ENCODE peak calls at places on chromosome 5, in six cellular contexts. P is dorsolateral prefrontal cortex, I is heart right ventricle, R is spleen, J is Karpas-422, C is colonic mucosa. M is an unnamed sample.

GRCh38 chr5:135332519-135333150 is 66.4 kb downstream of the MACROH2A1 start:
- DNase-seq in P (no peak), I (no peak), R (no peak), J (peak; percentile 85), C (no peak), M (no peak)

GRCh38 chr5:65546141-65546540 is 16.8 kb downstream of the CENPK start:
- DNase-seq in P (no peak), I (no peak), R (no peak), J (no peak), C (no peak), M (no peak)

GRCh38 chr5:54171645-54172384 is 138.6 kb downstream of the ARL15 start:
- DNase-seq in P (no peak), I (no peak), R (no peak), J (no peak), C (peak; percentile 36), M (no peak)

GRCh38 chr5:55370291-55370925 is 62.6 kb downstream of the MTREX start:
- DNase-seq in P (no peak), I (no peak), R (no peak), J (no peak), C (no peak), M (no peak)

GRCh38 chr5:180090769-180091546 is 19.4 kb upstream of the RNF130 start:
- DNase-seq in P (no peak), I (no peak), R (no peak), J (peak; percentile 57), C (peak; percentile 57), M (no peak)

GRCh38 chr5:154197801-154198461 is 7.4 kb downstream of the GALNT10 start:
- DNase-seq in P (no peak), I (no peak), R (no peak), J (no peak), C (no peak), M (no peak)

GRCh38 chr5:126403871-126404270 is 19.3 kb upstream of the GRAMD2B start:
- DNase-seq in P (no peak), I (no peak), R (no peak), J (no peak), C (no peak), M (no peak)

GRCh38 chr5:131765261-131765660 is 31.6 kb downstream of the FNIP1 start:
- DNase-seq in P (no peak), I (no peak), R (no peak), J (no peak), C (no peak), M (no peak)

GRCh38 chr5:82351754-82352145 is 73.6 kb upstream of the RPS23 start:
- DNase-seq in P (no peak), I (no peak), R (no peak), J (peak; percentile 83), C (no peak), M (no peak)

GRCh38 chr5:143887901-143888648 is 76.1 kb downstream of the HMHB1 start:
- DNase-seq in P (no peak), I (no peak), R (no peak), J (no peak), C (no peak), M (no peak)

GRCh38 chr5:120613729-120614128 is 149.6 kb downstream of the PRR16 start:
- DNase-seq in P (no peak), I (no peak), R (no peak), J (no peak), C (no peak), M (no peak)

GRCh38 chr5:172771439-172772111 is 580 bp upstream of the DUSP1 start:
- DNase-seq in P (no peak), I (no peak), R (no peak), J (peak; percentile 58), C (no peak), M (no peak)

GRCh38 chr5:125249400-125249799 is 503.0 kb upstream of the ZNF608 start:
- DNase-seq in P (no peak), I (no peak), R (no peak), J (no peak), C (no peak), M (no peak)

GRCh38 chr5:34585601-34586104 is 70.5 kb upstream of the RAI14 start:
- DNase-seq in P (no peak), I (no peak), R (no peak), J (no peak), C (no peak), M (no peak)

GRCh38 chr5:139752506-139753350 is 42.9 kb upstream of the PSD2 start:
- DNase-seq in P (no peak), I (no peak), R (no peak), J (no peak), C (no peak), M (no peak)

GRCh38 chr5:176693477-176693851 is 46.2 kb downstream of the TSPAN17 start:
- DNase-seq in P (no peak), I (no peak), R (no peak), J (no peak), C (peak; percentile 31), M (no peak)

GRCh38 chr5:67992919-67993318 is 222.6 kb upstream of the PIK3R1 start:
- DNase-seq in P (no peak), I (no peak), R (no peak), J (no peak), C (no peak), M (no peak)

GRCh38 chr5:109743041-109743531 is 53.4 kb downstream of the MAN2A1 start:
- DNase-seq in P (no peak), I (no peak), R (no peak), J (no peak), C (no peak), M (no peak)

GRCh38 chr5:164735334-164735733 is 1229.9 kb downstream of the MAT2B start:
- DNase-seq in P (no peak), I (no peak), R (no peak), J (no peak), C (no peak), M (no peak)

GRCh38 chr5:176578391-176578808 is 29.3 kb downstream of the CDHR2 start:
- DNase-seq in P (no peak), I (no peak), R (no peak), J (peak; percentile 81), C (peak; percentile 74), M (no peak)

GRCh38 chr5:180395540-180396274 is 42.6 kb upstream of the GFPT2 start:
- DNase-seq in P (no peak), I (no peak), R (no peak), J (no peak), C (no peak), M (no peak)

GRCh38 chr5:10106285-10106684 is 143.4 kb downstream of the ATPSCKMT start:
- DNase-seq in P (no peak), I (no peak), R (no peak), J (no peak), C (no peak), M (no peak)

GRCh38 chr5:31637851-31638250 is 1.1 kb upstream of the PDZD2 start:
- DNase-seq in P (no peak), I (no peak), R (no peak), J (no peak), C (no peak), M (no peak)

DNA sequence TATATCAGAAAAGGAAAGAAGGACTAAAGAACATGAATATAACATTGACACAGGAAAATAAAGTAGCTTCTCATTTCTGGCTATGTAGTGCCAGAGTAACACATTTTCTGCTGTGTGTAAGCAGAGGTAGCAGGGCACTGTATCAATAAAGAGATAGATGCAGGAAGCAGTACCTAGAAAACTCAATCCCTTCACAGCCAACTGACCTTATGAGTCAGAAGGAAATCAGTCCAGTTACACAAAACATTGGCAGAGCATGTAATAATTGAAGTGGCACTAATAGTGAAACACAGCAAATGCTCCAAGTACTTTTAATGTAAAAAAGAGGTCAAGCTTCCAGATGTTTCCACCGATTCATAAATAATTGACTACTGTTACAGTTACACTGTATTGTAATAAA is 706.6 kb downstream of the EFNA5 start:
- DNase-seq in P (no peak), I (no peak), R (no peak), J (no peak), C (no peak), M (no peak)
- H3K27ac ChIP-seq in P (no peak overlapping the region), I (no peak overlapping the region), R (no peak overlapping the region), J (no peak overlapping the region), C (no peak overlapping the region), M (no peak overlapping the region)

GRCh38 chr5:51664491-51665294 is 281.4 kb downstream of the ISL1 start:
- DNase-seq in P (no peak), I (no peak), R (no peak), J (no peak), C (no peak), M (no peak)
- H3K27ac ChIP-seq in P (no peak overlapping the region), I (no peak overlapping the region), R (no peak overlapping the region), J (no peak overlapping the region), C (no peak overlapping the region), M (no peak overlapping the region)

DNA sequence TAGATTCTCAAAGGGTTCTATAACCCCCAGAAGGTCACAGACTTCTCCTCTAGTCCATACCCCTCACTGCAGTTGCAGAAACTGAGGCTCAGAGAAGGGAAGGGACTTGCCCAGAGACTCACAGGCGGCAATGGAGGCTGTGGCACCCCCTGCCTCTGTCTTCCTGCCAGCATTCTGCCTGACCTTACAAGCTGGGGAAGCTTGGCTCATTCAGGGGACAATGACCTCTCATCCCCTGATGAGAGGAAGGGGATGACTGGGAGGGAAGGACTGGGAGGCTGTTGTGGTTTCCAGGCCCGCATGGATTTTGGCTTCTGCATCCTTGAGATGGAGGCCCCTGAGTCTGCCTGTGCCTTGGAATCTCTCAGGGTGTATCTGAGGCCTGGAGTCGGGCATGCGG is 897 bp downstream of the NDST1 start:
- DNase-seq in P (no peak), I (no peak), R (no peak), J (no peak), C (no peak), M (no peak)
- H3K27ac ChIP-seq in P (peak overlapping the region; percentile 98), I (peak overlapping the region; percentile 85), R (peak overlapping the region; percentile 74), J (no peak overlapping the region), C (no peak overlapping the region), M (peak overlapping the region; percentile 80)

GRCh38 chr5:116572375-116573278 is 2.0 kb downstream of the SEMA6A start:
- DNase-seq in P (peak; percentile 47), I (peak; percentile 41), R (peak; percentile 82), J (no peak), C (peak; percentile 63), M (peak; percentile 27)

GRCh38 chr5:116575635-116576042 is 1.0 kb upstream of the SEMA6A start:
- DNase-seq in P (no peak), I (peak; percentile 16), R (peak; percentile 78), J (peak; percentile 43), C (peak; percentile 49), M (no peak)

GRCh38 chr5:116573279-116573616 is 1.4 kb downstream of the SEMA6A start:
- DNase-seq in P (peak; percentile 34), I (peak; percentile 37), R (peak; percentile 78), J (no peak), C (peak; percentile 55), M (no peak)

GRCh38 chr5:116574682-116575634 is at the start of gene SEMA6A:
- DNase-seq in P (peak; percentile 91), I (peak; percentile 93), R (peak; percentile 93), J (peak; percentile 79), C (peak; percentile 97), M (peak; percentile 87)

DNA sequence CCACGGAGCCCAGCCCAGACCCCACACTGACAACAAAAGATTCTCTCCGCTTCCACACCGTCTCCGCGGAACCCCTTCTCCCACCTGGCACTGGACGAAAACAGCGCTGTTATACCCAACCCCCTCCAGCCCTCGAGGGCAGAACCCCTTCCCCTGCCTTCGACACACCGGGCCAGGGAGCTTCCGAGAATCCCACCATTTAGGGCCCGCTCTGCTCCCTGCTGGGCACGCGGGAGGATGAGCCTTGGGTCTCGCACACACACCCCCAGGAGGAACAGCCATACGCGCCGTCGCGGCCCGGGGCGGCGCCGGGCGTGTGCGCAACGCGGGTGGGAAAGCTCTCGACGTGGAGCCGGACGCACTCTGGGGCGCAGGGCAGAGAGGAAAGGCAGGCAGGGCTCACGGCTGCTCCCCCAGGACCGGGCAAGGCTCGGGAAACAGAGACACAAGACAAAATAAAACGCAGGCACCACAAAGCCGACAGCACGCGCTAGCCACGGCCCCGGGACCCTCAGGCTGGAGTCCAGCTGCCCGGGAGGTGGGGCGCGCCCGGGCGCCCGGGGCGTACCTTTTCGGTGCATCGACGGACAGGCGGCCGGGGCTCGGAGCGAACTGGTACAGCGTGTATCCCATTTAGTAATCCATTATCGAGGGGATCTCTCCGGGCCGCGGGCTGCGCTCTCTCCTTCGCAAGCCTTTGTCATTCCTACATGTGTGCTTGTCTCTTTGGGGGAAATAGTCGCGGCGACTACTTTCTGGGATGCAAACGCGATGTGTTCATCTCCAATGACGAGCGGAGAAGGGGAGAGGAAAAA is 799 bp downstream of the SEMA6A start:
- DNase-seq in P (peak; percentile 38), I (peak; percentile 29), R (peak; percentile 76), J (no peak), C (peak; percentile 46), M (no peak)
- H3K27ac ChIP-seq in P (peak overlapping the region; percentile 92), I (peak overlapping the region; percentile 82), R (peak overlapping the region; percentile 77), J (no peak overlapping the region), C (peak overlapping the region; percentile 82), M (peak overlapping the region; percentile 80)